ENCODE peak calls at places on chromosomes 3 and 15, in four cellular contexts. C, S, B and Z are unnamed samples.

GRCh38 chr3:122952509-122952908 is 75.1 kb downstream of the SEMA5B start:
- DNase-seq in C (no peak), S (no peak), B (peak; percentile 45), Z (no peak)

GRCh38 chr3:114887806-114888205 is 259.3 kb downstream of the ZBTB20 start:
- DNase-seq in S (no peak), B (no peak), C (no peak), Z (no peak)

GRCh38 chr3:127354761-127355160 is 66.9 kb upstream of the PRR20G start:
- DNase-seq in B (no peak), S (no peak), C (no peak), Z (no peak)

GRCh38 chr3:194265505-194265892 is 85.6 kb downstream of the CPN2 start:
- DNase-seq in S (peak; percentile 57), C (peak; percentile 40), B (no peak), Z (peak; percentile 87)

GRCh38 chr15:85755942-85756341 is 38.8 kb downstream of the KLHL25 start:
- DNase-seq in C (peak; percentile 7), S (no peak), B (no peak), Z (peak; percentile 22)

GRCh38 chr3:3447671-3448070 is 268.2 kb upstream of the CRBN start:
- DNase-seq in C (no peak), S (no peak), B (no peak), Z (no peak)

GRCh38 chr15:58432421-58432820 is 630 bp downstream of the LIPC start:
- DNase-seq in S (no peak), C (no peak), B (no peak), Z (no peak)

GRCh38 chr3:177778633-177779032 is 581.4 kb upstream of the TBL1XR1 start:
- DNase-seq in S (no peak), B (no peak), C (no peak), Z (no peak)

GRCh38 chr3:169769287-169770181 is at the start of gene ACTRT3:
- DNase-seq in C (peak; percentile 40), B (no peak), S (peak; percentile 80), Z (no peak)

GRCh38 chr3:184525337-184526157 is 36.0 kb upstream of the EPHB3 start:
- DNase-seq in S (no peak), B (no peak), C (no peak), Z (no peak)